ENCODE peak calls at places on chromosomes 5 and 9, in ten cellular contexts. R, M, U, L, S, K, B, A, Y and Z are unnamed samples.

GRCh38 chr5:66829826-66830225 is 233.6 kb downstream of the MAST4 start:
- DNase-seq in S (no peak), A (no peak), M (peak), K (no peak), R (no peak), L (no peak), Y (no peak), B (no peak), U (peak), Z (no peak)

GRCh38 chr9:89576404-89576824 is 28.4 kb upstream of the GADD45G start:
- DNase-seq in Y (no peak), S (no peak), M (no peak), L (no peak), B (no peak), A (peak), U (peak), R (no peak), K (no peak), Z (no peak)

GRCh38 chr5:141742866-141743651 is 61.0 kb upstream of the ARAP3 start:
- DNase-seq in M (peak), S (no peak), B (no peak), Y (no peak), L (peak), K (no peak), U (no peak), A (no peak), R (no peak), Z (no peak)

GRCh38 chr5:53406630-53407316 is 73.7 kb upstream of the FST start:
- DNase-seq in L (no peak), Y (no peak), S (no peak), M (peak), R (peak), U (no peak), A (peak), K (no peak), B (no peak), Z (no peak)

GRCh38 chr5:132386644-132387286 is 17.3 kb downstream of the SLC22A5 start:
- DNase-seq in S (peak), M (peak), L (peak), A (peak), K (no peak), U (peak), B (peak), Y (peak), R (no peak), Z (peak)

GRCh38 chr5:147675168-147675567 is 107.4 kb downstream of the JAKMIP2 start:
- DNase-seq in M (no peak), U (no peak), K (no peak), Y (no peak), S (no peak), B (no peak), A (no peak), R (no peak), L (no peak), Z (no peak)

GRCh38 chr9:94734054-94734754 is 7.7 kb downstream of the AOPEP start:
- DNase-seq in A (no peak), K (no peak), B (no peak), S (no peak), R (no peak), M (no peak), U (no peak), Y (no peak), L (no peak), Z (no peak)

GRCh38 chr5:68289576-68289975 is 74.0 kb downstream of the PIK3R1 start:
- DNase-seq in L (no peak), A (no peak), S (no peak), U (no peak), Y (no peak), K (no peak), B (no peak), M (no peak), R (no peak), Z (no peak)

GRCh38 chr9:35579130-35579529 is 25.9 kb upstream of the TESK1 start:
- DNase-seq in S (no peak), A (no peak), L (no peak), B (no peak), R (no peak), K (no peak), Y (no peak), M (no peak), U (no peak), Z (no peak)

GRCh38 chr5:157143127-157143959 is 678 bp upstream of the MED7 start:
- DNase-seq in A (peak), Y (peak), L (peak), B (peak), R (no peak), S (peak), K (peak), U (peak), M (peak), Z (no peak)

GRCh38 chr9:112249277-112249676 is 74.2 kb upstream of the SUSD1 start:
- DNase-seq in K (no peak), Y (no peak), L (no peak), S (no peak), R (no peak), M (no peak), U (peak), B (no peak), A (no peak), Z (no peak)

GRCh38 chr9:20651926-20652325 is 29.6 kb upstream of the MLLT3 start:
- DNase-seq in Y (no peak), B (no peak), A (no peak), S (no peak), U (no peak), L (no peak), M (no peak), K (no peak), R (no peak), Z (no peak)

GRCh38 chr9:2290382-2290781 is 275.2 kb downstream of the SMARCA2 start:
- DNase-seq in M (no peak), K (no peak), L (no peak), U (no peak), B (no peak), R (no peak), Y (no peak), S (no peak), A (no peak), Z (no peak)

GRCh38 chr5:141223112-141223783 is at the start of gene PCDHB14:
- DNase-seq in L (no peak), B (no peak), K (no peak), A (peak), U (peak), R (no peak), M (no peak), Y (no peak), S (no peak), Z (no peak)

GRCh38 chr9:109542922-109543321 is 44.8 kb upstream of the PTPN3 start:
- DNase-seq in L (no peak), S (no peak), B (no peak), A (no peak), U (no peak), M (no peak), Y (no peak), K (no peak), R (no peak), Z (no peak)

GRCh38 chr9:105286098-105286497 is 41.6 kb downstream of the SLC44A1 start:
- DNase-seq in B (no peak), K (no peak), Y (no peak), U (no peak), S (no peak), L (no peak), M (peak), A (no peak), R (no peak), Z (no peak)

GRCh38 chr5:112012112-112012511 is 255.1 kb upstream of the NREP start:
- DNase-seq in B (no peak), R (no peak), S (no peak), M (no peak), U (no peak), Y (no peak), A (no peak), K (no peak), L (no peak), Z (no peak)

GRCh38 chr5:150585781-150586461 is 54.5 kb upstream of the SYNPO start:
- DNase-seq in S (no peak), Y (no peak), K (no peak), R (no peak), A (no peak), L (peak), M (no peak), U (no peak), B (no peak), Z (no peak)

GRCh38 chr9:23829580-23830458 is 3.8 kb upstream of the ELAVL2 start:
- DNase-seq in K (no peak), R (no peak), A (no peak), S (no peak), L (no peak), M (no peak), B (no peak), Y (no peak), U (no peak), Z (no peak)

GRCh38 chr5:78746990-78747389 is 98.4 kb upstream of the LHFPL2 start:
- DNase-seq in R (no peak), M (no peak), U (no peak), B (no peak), L (no peak), S (no peak), K (no peak), A (no peak), Y (no peak), Z (no peak)

GRCh38 chr5:122183098-122183794 is 53.9 kb downstream of the ZNF474 start:
- DNase-seq in S (peak), U (no peak), A (peak), K (no peak), M (peak), L (peak), Y (peak), R (no peak), B (peak), Z (peak)

GRCh38 chr9:28456886-28457285 is 883.6 kb upstream of the C9orf72 start:
- DNase-seq in U (no peak), Y (no peak), A (no peak), B (no peak), M (no peak), K (no peak), S (no peak), R (no peak), L (no peak), Z (no peak)

GRCh38 chr5:119570935-119571334 is 58.4 kb upstream of the FAM170A start:
- DNase-seq in Y (no peak), B (no peak), A (no peak), U (no peak), R (no peak), M (no peak), L (no peak), K (no peak), S (no peak), Z (no peak)

GRCh38 chr9:134131471-134132207 is 4.2 kb upstream of the WDR5 start:
- DNase-seq in U (no peak), R (no peak), A (no peak), L (no peak), M (no peak), K (no peak), S (no peak), B (no peak), Y (no peak), Z (no peak)

GRCh38 chr5:157106668-157107461 is 2.0 kb downstream of the HAVCR2 start:
- DNase-seq in U (no peak), K (no peak), M (no peak), L (peak), R (no peak), B (peak), S (no peak), Y (no peak), A (no peak), Z (no peak)

GRCh38 chr5:139765409-139766217 is 30.0 kb upstream of the PSD2 start:
- DNase-seq in K (no peak), B (peak), Y (peak), M (peak), A (peak), U (peak), L (peak), R (no peak), S (peak), Z (no peak)

GRCh38 chr5:75584641-75585040 is 26.6 kb upstream of the ANKDD1B start:
- DNase-seq in U (no peak), S (no peak), M (no peak), K (no peak), R (no peak), A (no peak), L (no peak), Y (no peak), B (no peak), Z (no peak)

GRCh38 chr5:15991586-15991985 is 188.0 kb downstream of the MARCHF11 start:
- DNase-seq in S (no peak), A (no peak), U (no peak), R (no peak), L (no peak), Y (no peak), M (no peak), K (no peak), B (no peak), Z (no peak)

GRCh38 chr9:108756746-108757490 is 98.9 kb downstream of the ACTL7B start:
- DNase-seq in K (no peak), Y (no peak), A (no peak), B (no peak), U (no peak), R (no peak), S (no peak), L (no peak), M (no peak), Z (no peak)

GRCh38 chr9:127166111-127166510 is 43.7 kb upstream of the ANGPTL2 start:
- DNase-seq in R (no peak), K (no peak), L (no peak), B (no peak), A (no peak), Y (no peak), U (no peak), M (no peak), S (no peak), Z (no peak)

GRCh38 chr5:132406144-132406783 is 36.8 kb downstream of the SLC22A5 start:
- DNase-seq in S (no peak), B (no peak), A (no peak), R (no peak), K (no peak), M (no peak), U (no peak), L (no peak), Y (no peak), Z (no peak)

GRCh38 chr5:89315194-89315593 is 432.2 kb upstream of the MEF2C start:
- DNase-seq in K (no peak), B (no peak), M (peak), A (no peak), Y (no peak), L (no peak), U (no peak), S (no peak), R (no peak), Z (no peak)
- TF ChIP-seq CTCF in K (no peak), B (no peak), M (no peak), A (no peak), Y (no peak), L (no peak), U (no peak), S (no peak), R (no peak), Z (no peak)

DNA sequence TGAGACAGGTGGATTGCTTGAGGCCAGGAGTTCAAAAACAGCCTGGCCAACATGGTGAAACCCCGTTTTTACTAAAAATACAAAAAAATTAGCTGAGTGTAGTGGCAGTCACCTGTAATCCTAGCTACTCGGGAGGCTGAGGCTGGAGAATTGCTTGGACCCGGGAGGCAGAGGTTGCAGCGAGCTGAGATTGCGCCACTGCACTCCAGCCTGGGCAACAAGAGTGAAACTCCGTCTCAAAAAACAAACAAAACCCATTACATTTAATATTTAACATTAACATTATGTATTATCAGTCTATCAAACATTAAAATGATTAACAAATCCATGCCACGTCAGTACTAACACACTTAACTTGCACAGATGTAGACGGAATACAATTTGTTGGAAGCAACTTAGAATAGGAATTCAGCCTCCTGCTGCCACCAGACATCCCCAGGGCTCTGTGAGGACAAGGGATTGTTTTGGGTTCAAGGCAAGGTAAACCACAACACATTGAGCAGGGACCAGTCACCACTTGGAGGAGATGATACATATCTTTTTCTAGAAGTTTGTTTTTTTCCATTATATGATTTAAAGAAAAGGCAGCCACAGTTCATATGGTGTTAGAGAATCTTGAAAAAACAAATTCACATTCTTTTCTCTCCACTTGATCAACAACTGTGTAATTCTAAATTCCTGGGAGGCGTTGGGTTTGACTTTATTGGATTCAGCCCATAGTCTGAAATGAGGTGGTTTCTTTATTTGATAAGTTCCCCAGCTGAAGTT is 104.1 kb upstream of the BASP1 start:
- DNase-seq in A (peak), R (peak), K (no peak), Y (no peak), B (no peak), U (no peak), L (no peak), S (no peak), M (peak), Z (no peak)
- H3K27ac ChIP-seq in A (peak), R (peak), K (no peak), Y (no peak), B (no peak), U (no peak), L (peak), S (no peak), M (peak), Z (no peak)

DNA sequence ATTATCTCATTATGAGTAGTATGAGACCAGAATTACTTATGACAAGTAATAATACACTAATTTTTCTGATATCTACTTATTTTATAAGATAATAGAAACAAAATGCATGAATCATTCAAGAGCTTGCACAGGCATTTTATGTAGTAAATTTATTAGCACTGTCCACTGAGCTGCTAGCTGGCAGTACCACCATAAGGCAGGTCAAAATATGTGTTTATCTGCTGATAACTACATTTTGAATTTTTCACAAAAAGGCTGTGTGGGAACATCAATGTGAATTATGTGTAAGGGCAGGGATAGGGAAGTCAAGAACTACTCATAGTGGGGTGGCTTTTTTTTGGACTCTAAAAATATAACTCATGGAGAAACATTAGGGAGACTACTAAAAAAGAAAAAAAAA is 249.6 kb downstream of the PAPPA start:
- DNase-seq in B (no peak), U (no peak), R (no peak), K (no peak), Y (no peak), A (no peak), S (no peak), L (no peak), M (no peak), Z (no peak)
- TF ChIP-seq CTCF in B (no peak), U (no peak), R (no peak), K (no peak), Y (no peak), A (no peak), S (no peak), L (no peak), M (no peak), Z (no peak)

GRCh38 chr9:88075966-88076285 is 62.3 kb downstream of the SPATA31C2 start:
- DNase-seq in U (no peak), A (no peak), K (no peak), R (no peak), L (no peak), S (no peak), M (peak), B (no peak), Y (no peak), Z (no peak)
- H3K27ac ChIP-seq in U (no peak), A (peak), K (peak), R (no peak), L (peak), S (peak), M (no peak), B (peak), Y (peak), Z (peak)

GRCh38 chr5:158880514-158881001 is 219.2 kb downstream of the EBF1 start:
- DNase-seq in S (no peak), K (no peak), R (no peak), L (no peak), M (no peak), B (no peak), Y (no peak), U (no peak), A (no peak), Z (no peak)
- TF ChIP-seq CTCF in S (no peak), K (no peak), R (no peak), L (no peak), M (no peak), B (no peak), Y (no peak), U (no peak), A (no peak), Z (no peak)

GRCh38 chr5:91176288-91177016 is 206.7 kb downstream of the ARRDC3 start:
- DNase-seq in B (no peak), A (no peak), U (peak), S (no peak), K (no peak), R (no peak), L (no peak), M (peak), Y (no peak), Z (no peak)

GRCh38 chr5:91177639-91178038 is 205.5 kb downstream of the ARRDC3 start:
- DNase-seq in B (no peak), L (no peak), K (no peak), U (no peak), Y (no peak), M (no peak), S (no peak), A (no peak), R (no peak), Z (no peak)

GRCh38 chr5:91177085-91177484 is 206.0 kb downstream of the ARRDC3 start:
- DNase-seq in B (no peak), A (no peak), R (no peak), M (no peak), K (no peak), U (no peak), L (no peak), Y (no peak), S (no peak), Z (no peak)

GRCh38 chr5:91179018-91179417 is 204.1 kb downstream of the ARRDC3 start:
- DNase-seq in R (no peak), L (no peak), Y (no peak), M (no peak), S (no peak), A (no peak), U (no peak), K (no peak), B (no peak), Z (no peak)

DNA sequence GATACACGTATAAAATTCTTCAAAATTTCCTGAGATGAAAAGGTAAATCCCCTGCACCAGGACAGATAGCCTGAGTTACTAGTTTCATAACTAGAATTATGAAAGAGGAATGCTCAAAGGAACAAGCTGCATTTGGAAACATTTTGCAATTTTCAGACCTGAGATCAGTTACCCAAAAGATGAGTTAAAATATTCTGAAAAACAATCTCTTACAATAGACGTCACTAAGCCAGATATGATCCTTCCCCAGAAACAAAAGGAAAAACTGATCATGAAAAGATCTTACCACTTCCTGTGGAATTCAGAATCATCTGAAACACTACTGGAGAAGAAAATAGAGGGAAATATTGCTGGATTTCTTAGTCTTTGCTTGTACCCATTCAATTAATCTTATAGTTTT is 204.7 kb downstream of the ARRDC3 start:
- DNase-seq in K (no peak), S (no peak), Y (no peak), R (no peak), U (no peak), M (no peak), B (no peak), A (no peak), L (no peak), Z (no peak)
- H3K27ac ChIP-seq in K (no peak), S (peak), Y (no peak), R (no peak), U (no peak), M (no peak), B (peak), A (no peak), L (peak), Z (no peak)

DNA sequence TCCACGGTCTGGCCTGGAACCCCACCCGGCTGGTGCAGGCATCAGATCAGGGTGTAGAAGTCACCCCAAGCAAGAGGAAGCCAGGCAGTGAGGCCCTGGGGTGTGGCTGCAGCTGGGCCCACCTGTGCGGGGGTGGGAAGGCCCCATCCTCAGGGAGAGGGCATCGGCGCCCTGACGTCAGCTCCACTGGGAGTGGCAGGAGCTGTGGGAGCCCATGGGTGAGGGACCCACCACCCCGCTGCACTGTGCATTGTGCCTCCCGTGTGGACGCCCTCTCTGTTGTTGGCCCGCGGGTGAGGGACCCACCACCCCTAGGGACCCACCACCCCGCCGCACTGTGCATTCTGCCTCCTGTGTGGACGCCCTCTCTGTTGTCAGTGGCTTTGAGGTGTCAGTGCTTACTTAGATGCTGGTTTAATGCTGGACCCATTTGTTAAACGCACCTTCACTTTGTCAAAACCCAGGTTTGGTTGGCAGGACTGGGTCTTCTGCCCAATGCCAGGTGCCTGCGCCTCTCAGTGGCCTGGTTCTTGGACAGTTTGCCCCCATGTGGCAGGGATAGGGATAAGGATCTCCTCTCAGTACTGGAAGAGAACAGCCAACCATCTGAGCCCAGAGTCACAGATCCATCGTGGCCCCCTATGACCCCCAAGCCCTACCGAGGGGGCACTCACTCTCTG is 6.9 kb upstream of the EXOC3 start:
- DNase-seq in A (peak), K (no peak), R (no peak), B (no peak), M (no peak), S (no peak), Y (no peak), L (no peak), U (no peak), Z (no peak)
- TF ChIP-seq CTCF in A (peak), K (no peak), R (peak), B (no peak), M (peak), S (no peak), Y (no peak), L (no peak), U (peak), Z (no peak)